ENCODE peak calls at places on chromosomes 5 and 9, in ten cellular contexts. K, I, O, A, Q, L, Z, F, E and T are unnamed samples.

GRCh38 chr9:129968690-129969485 is 74.1 kb downstream of the FNBP1 start:
- DNase-seq in E (no peak), A (no peak), O (no peak), I (peak; percentile 70), L (no peak), Z (peak; percentile 79), F (no peak), Q (no peak), K (no peak), T (no peak)

GRCh38 chr9:115855458-115856133 is 298.0 kb upstream of the PAPPA start:
- DNase-seq in I (no peak), A (no peak), O (no peak), F (no peak), L (no peak), Q (no peak), K (no peak), E (peak; percentile 79), Z (no peak), T (no peak)

GRCh38 chr9:136697821-136698526 is 10.7 kb upstream of the AGPAT2 start:
- DNase-seq in O (no peak), I (no peak), Q (no peak), Z (no peak), K (no peak), E (no peak), F (no peak), A (no peak), L (no peak), T (no peak)

GRCh38 chr9:21362287-21362686 is 5.6 kb downstream of the IFNA13 start:
- DNase-seq in A (no peak), K (no peak), I (no peak), F (no peak), Q (no peak), O (no peak), L (no peak), Z (no peak), E (no peak), T (no peak)

GRCh38 chr5:179720222-179720621 is 12.4 kb upstream of the MAML1 start:
- DNase-seq in L (no peak), K (no peak), Z (no peak), Q (no peak), A (no peak), F (no peak), O (no peak), E (no peak), I (no peak), T (no peak)

GRCh38 chr5:158727771-158728311 is 371.9 kb downstream of the EBF1 start:
- DNase-seq in I (peak; percentile 85), A (no peak), F (no peak), K (no peak), Q (no peak), Z (no peak), L (peak; percentile 84), O (no peak), E (no peak), T (no peak)

GRCh38 chr5:138649775-138650174 is 74.6 kb upstream of the HSPA9 start:
- DNase-seq in I (no peak), Z (no peak), Q (no peak), O (no peak), L (no peak), K (no peak), A (no peak), F (no peak), E (no peak), T (no peak)

GRCh38 chr5:89878140-89878570 is 531.4 kb downstream of the CETN3 start:
- DNase-seq in Z (peak; percentile 20), K (no peak), E (peak; percentile 4), F (no peak), L (no peak), I (no peak), A (no peak), O (peak; percentile 59), Q (no peak), T (peak; percentile 30)

GRCh38 chr9:6502399-6502798 is 89.4 kb downstream of the UHRF2 start:
- DNase-seq in F (no peak), Q (no peak), L (no peak), K (no peak), E (no peak), Z (no peak), A (no peak), I (no peak), O (no peak), T (no peak)

GRCh38 chr9:38634315-38634714 is 13.9 kb upstream of the ANKRD18A start:
- DNase-seq in K (no peak), E (no peak), F (no peak), A (no peak), L (no peak), O (no peak), Z (no peak), I (no peak), Q (no peak), T (no peak)

GRCh38 chr9:70257991-70258691 is 637 bp upstream of the SMC5 start:
- DNase-seq in E (peak; percentile 70), Z (no peak), F (peak; percentile 85), L (peak; percentile 92), I (peak; percentile 64), Q (no peak), O (peak; percentile 0), K (no peak), A (peak; percentile 78), T (peak; percentile 60)

GRCh38 chr9:109417585-109418544 is 80.2 kb downstream of the PTPN3 start:
- DNase-seq in I (no peak), Q (no peak), F (no peak), E (no peak), L (no peak), O (no peak), A (no peak), Z (no peak), K (no peak), T (no peak)

GRCh38 chr5:9474241-9475002 is 71.5 kb downstream of the SEMA5A start:
- DNase-seq in O (no peak), A (no peak), K (no peak), E (no peak), Q (no peak), Z (no peak), L (no peak), F (no peak), I (no peak), T (no peak)

GRCh38 chr9:105877719-105878118 is 183.4 kb downstream of the TMEM38B start:
- DNase-seq in L (no peak), F (no peak), O (no peak), Q (peak; percentile 9), I (no peak), E (peak; percentile 8), Z (no peak), K (no peak), A (no peak), T (no peak)

GRCh38 chr5:160565376-160565775 is 143.7 kb downstream of the PTTG1 start:
- DNase-seq in I (no peak), Z (no peak), L (no peak), F (no peak), O (no peak), A (no peak), K (no peak), Q (no peak), E (no peak), T (no peak)

GRCh38 chr5:6787941-6788340 is 74.7 kb downstream of the TENT4A start:
- DNase-seq in L (no peak), A (no peak), I (no peak), F (no peak), Q (no peak), K (peak; percentile 14), E (no peak), O (no peak), Z (no peak), T (no peak)

GRCh38 chr9:16773116-16773515 is 97.4 kb downstream of the BNC2 start:
- DNase-seq in F (no peak), Q (no peak), Z (no peak), K (no peak), L (no peak), O (no peak), A (no peak), I (no peak), E (no peak), T (no peak)

GRCh38 chr5:1810581-1811101 is 9.4 kb downstream of the NDUFS6 start:
- DNase-seq in E (no peak), Z (no peak), I (no peak), A (no peak), Q (no peak), F (no peak), K (no peak), O (no peak), L (no peak), T (no peak)
- H3K36me3 ChIP-seq in E (peaks cover 24% of the 10 kb centered on the region), Z (peaks cover 87% of the 10 kb centered on the region), I (peaks cover 98% of the 10 kb centered on the region), A (peaks cover 11% of the 10 kb centered on the region), Q (peaks cover 40% of the 10 kb centered on the region), F (peaks cover 2% of the 10 kb centered on the region), K (peaks cover 61% of the 10 kb centered on the region), O (peaks cover 80% of the 10 kb centered on the region), L (peaks cover 90% of the 10 kb centered on the region), T (no peaks in the 10 kb centered on the region)

DNA sequence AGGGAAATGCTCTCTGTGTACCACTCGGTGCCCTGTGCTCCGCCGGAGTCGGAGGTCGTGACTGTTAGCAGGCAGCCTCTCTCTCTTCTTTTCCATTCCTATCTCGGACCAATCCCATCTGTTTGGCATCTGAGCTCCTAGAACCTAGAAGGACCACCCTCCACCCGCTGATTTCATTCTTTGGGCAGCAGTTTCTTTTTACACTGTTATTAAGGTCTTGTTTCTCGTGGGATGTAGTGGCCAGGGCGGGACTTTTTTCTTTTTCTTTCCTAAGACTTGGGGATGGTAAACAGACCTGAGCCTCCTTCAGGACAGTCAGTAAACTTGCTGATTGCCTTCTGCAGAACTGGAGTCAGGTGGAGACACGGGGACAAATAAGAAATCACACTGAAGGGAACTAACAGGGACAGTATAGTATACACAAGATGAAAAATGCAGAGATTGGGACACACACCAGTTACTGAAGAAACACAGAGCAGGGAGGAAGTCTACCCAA is 496 bp downstream of the URM1 start:
- DNase-seq in O (no peak), F (no peak), K (no peak), Q (no peak), A (no peak), L (no peak), Z (no peak), I (no peak), E (no peak), T (no peak)
- TF ChIP-seq POLR2AphosphoS5 in O (no peak), F (no peak), K (no peak), Q (no peak), A (no peak), L (no peak), Z (no peak), I (no peak), E (no peak), T (no peak)

DNA sequence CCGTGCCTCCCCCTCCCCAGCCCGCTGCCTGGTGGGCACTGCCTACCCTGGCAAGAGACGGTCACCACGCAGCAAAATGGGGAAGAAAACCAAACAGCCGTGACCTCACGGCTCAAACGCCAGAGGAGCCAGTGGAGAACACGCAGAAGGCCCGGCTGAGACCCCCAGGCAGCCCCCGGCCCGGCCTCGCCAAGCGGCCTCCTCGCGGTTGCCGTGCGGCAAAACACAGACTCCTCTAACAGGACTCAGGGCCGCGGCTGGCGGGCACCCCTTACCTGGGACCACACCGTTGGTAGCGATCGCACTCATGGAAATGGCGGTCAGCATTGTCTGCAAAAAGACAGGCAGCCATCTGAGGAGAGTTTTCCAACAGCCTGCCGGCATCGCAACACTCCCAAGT is 23.8 kb downstream of the SLC12A7 start:
- DNase-seq in A (no peak), E (no peak), O (no peak), Z (no peak), I (no peak), L (no peak), Q (no peak), F (no peak), K (no peak), T (no peak)
- H3K36me3 ChIP-seq in A (no peaks in the 10 kb centered on the region), E (no peaks in the 10 kb centered on the region), O (peaks cover 2% of the 10 kb centered on the region), Z (no peaks in the 10 kb centered on the region), I (peaks cover 89% of the 10 kb centered on the region), L (peaks cover 48% of the 10 kb centered on the region), Q (no peaks in the 10 kb centered on the region), F (no peaks in the 10 kb centered on the region), K (peaks cover 51% of the 10 kb centered on the region), T (peaks cover 13% of the 10 kb centered on the region)

GRCh38 chr5:177612215-177612673 is 12.3 kb downstream of the B4GALT7 start:
- DNase-seq in A (no peak), L (no peak), Q (no peak), O (no peak), E (no peak), F (no peak), I (no peak), Z (no peak), K (peak; percentile 38), T (no peak)
- TF ChIP-seq POLR2AphosphoS5 in A (no peak), L (no peak), Q (no peak), O (peak; percentile 20), E (no peak), F (no peak), I (no peak), Z (no peak), K (no peak), T (no peak)